ENCODE peak calls at places on chromosomes 3 and 15, in five cellular contexts. V is cardiac muscle cell, E is heart left ventricle, H is MG63, T is ascending aorta. B is an unnamed sample.
A peak's percentile ranks its signal among the peaks of the same experiment; 100 is the strongest.

GRCh38 chr3:192128060-192128459 is 599.3 kb downstream of the FGF12 start:
- DNase-seq in T (no peak), V (no peak), E (no peak), H (no peak), B (no peak)

GRCh38 chr3:71372911-71373637 is 210.5 kb downstream of the FOXP1 start:
- DNase-seq in E (no peak), V (no peak), H (no peak), T (no peak), B (no peak)

GRCh38 chr3:77026904-77027634 is 12.8 kb upstream of the ROBO2 start:
- DNase-seq in E (no peak), V (no peak), H (no peak), T (no peak), B (no peak)

GRCh38 chr15:42387603-42388002 is 28.3 kb downstream of the CAPN3 start:
- DNase-seq in V (no peak), E (no peak), H (no peak), T (no peak), B (no peak)

GRCh38 chr3:138399766-138400165 is 34.6 kb upstream of the ESYT3 start:
- DNase-seq in V (no peak), H (no peak), T (no peak), E (no peak), B (no peak)

GRCh38 chr3:164537485-164537884 is 540.8 kb downstream of the SI start:
- DNase-seq in V (no peak), T (no peak), E (no peak), H (no peak), B (no peak)

GRCh38 chr15:75163150-75163564 is 38.5 kb upstream of the C15orf39 start:
- DNase-seq in H (no peak), V (no peak), E (no peak), T (no peak), B (no peak)

GRCh38 chr15:77821188-77821958 is 188.7 kb upstream of the LINGO1 start:
- DNase-seq in E (peak; percentile 44), H (peak; percentile 56), V (peak; percentile 82), T (no peak), B (peak; percentile 62)

GRCh38 chr3:58627580-58627894 is 39.0 kb downstream of the FAM3D start:
- DNase-seq in V (peak; percentile 34), E (peak; percentile 74), T (no peak), H (peak; percentile 72), B (peak; percentile 52)

GRCh38 chr3:189099031-189099471 is 72.7 kb upstream of the TPRG1 start:
- DNase-seq in T (peak; percentile 25), V (no peak), E (peak; percentile 84), H (no peak), B (no peak)

GRCh38 chr3:13788522-13789424 is 91.1 kb downstream of the WNT7A start:
- DNase-seq in H (no peak), T (no peak), V (no peak), E (no peak), B (no peak)

GRCh38 chr3:13137808-13138565 is 64.8 kb upstream of the IQSEC1 start:
- DNase-seq in T (no peak), V (no peak), E (no peak), H (no peak), B (no peak)

GRCh38 chr15:89128320-89129122 is 40.3 kb downstream of the ABHD2 start:
- DNase-seq in T (no peak), E (no peak), H (no peak), V (no peak), B (no peak)

GRCh38 chr3:136207741-136208140 is 11.6 kb upstream of the MSL2 start:
- DNase-seq in T (no peak), V (no peak), H (no peak), E (no peak), B (no peak)

GRCh38 chr3:10950476-10951294 is 41.9 kb upstream of the SLC6A1 start:
- DNase-seq in T (no peak), E (no peak), V (peak; percentile 38), H (peak; percentile 27), B (peak; percentile 41)

GRCh38 chr3:10185804-10186762 is 21.4 kb downstream of the IRAK2 start:
- DNase-seq in E (no peak), H (no peak), V (no peak), T (no peak), B (no peak)

GRCh38 chr15:25738171-25738792 is 124.8 kb downstream of the ATP10A start:
- DNase-seq in V (no peak), E (no peak), T (no peak), H (no peak), B (no peak)

GRCh38 chr3:182730675-182731042 is 62.6 kb upstream of the ATP11B start:
- DNase-seq in E (no peak), V (no peak), H (no peak), T (no peak), B (no peak)

GRCh38 chr3:66423791-66424190 is 77.0 kb downstream of the LRIG1 start:
- DNase-seq in T (no peak), V (no peak), H (peak; percentile 53), E (no peak), B (no peak)

GRCh38 chr3:32816439-32817194 is 1.2 kb upstream of the TRIM71 start:
- DNase-seq in T (no peak), H (peak; percentile 4), V (peak; percentile 82), E (no peak), B (no peak)

DNA sequence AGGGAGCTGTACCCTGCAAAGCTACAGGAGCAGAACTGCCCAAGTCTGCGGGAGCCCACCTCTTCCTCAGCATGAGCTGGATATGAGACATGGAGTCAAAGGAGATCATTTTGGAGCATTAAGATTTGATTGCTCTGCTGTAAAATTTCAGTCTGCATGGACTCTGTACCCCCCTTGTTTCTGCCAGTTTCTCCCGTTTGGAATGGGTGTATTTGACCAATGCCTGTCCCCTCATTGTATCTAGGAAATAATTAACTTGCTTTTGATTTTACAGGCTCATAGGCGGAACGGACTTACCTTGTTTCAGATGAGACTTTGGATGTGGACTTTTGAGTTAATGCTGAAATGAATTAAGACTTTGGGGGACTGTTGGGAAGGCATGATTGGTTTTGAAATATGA is 18.3 kb downstream of the RNF13 start:
- DNase-seq in T (no peak), V (no peak), H (no peak), E (no peak), B (no peak)
- H3K9me3 ChIP-seq in T (peaks cover 25% of the 10 kb centered on the region), V (peaks cover 3% of the 10 kb centered on the region), H (peaks cover 62% of the 10 kb centered on the region), E (no peaks in the 10 kb centered on the region), B (peaks cover 26% of the 10 kb centered on the region)

DNA sequence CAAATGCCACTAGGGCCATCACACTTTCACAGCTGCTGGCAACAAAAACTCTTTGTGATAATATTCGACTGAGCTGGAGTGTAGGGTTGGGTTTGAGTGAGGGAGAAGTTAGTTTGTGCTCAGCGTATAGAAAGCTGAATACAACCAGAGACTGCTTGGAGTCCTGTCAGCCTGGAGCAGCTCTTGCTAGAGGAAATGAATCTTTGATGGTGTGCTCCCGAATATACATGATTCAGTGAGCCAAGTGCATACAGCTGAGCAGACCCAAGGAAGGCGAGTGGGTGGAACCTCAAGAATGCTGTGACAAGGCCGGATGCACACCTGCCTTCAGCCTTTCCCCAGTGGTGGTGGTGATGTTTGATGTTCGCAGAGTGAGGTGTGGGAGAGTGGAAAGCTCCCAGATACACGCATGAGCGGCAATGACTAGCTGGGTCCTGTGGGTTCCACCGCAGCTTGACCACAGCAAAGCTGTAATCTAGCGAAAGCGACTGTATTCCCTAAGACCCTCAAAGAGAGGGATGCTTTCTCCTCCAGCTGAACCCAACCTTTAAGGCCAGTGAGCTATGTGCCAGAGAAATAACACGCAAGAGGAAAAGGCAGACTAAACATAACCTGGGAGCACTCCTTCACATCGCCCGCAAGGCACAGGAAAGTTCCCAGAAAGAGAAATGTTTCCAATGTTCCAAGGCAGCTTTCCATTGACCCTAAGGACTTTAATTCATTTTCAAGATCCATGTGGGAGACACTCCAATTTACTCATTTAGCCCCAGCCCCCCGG is 1.2 kb downstream of the ARHGEF3 start:
- DNase-seq in V (no peak), T (no peak), E (peak; percentile 22), H (no peak), B (no peak)
- H3K9me3 ChIP-seq in V (no peaks in the 10 kb centered on the region), T (no peaks in the 10 kb centered on the region), E (no peaks in the 10 kb centered on the region), H (no peaks in the 10 kb centered on the region), B (no peaks in the 10 kb centered on the region)

DNA sequence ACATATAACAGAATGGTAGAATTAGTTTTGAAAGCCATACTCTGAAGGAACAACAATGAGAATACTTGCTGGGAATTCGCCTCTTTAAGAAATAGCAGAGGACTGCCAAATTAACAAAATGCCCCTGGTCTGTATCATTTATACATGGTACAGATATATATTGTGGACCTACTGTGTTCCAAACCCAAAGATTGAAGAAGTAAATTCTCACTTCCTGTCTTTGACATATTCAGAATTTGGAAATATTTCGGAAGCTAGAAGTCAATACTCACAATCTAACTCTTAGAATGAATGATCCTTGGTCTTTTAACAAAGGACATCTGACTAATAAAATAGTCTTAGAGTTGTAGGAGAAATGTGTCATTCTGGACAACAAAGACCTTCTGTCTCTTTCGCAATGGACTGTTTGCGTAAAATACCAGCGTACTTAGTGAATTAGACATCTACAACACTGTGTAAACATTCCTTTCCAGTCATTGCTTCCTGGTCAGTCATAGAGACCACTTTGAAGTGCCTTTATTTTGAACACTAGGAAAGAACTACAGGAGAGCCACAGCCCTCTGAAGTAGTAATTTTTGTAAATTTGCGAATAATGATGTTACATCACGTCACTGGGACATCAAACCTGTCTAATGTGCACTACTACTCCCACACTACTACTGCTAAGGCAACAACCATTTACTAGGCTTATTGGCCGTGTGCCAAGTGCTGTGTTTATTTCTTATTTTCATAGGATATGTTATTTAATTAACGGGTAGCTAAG is 68.0 kb downstream of the CHL1 start:
- DNase-seq in H (no peak), T (no peak), E (no peak), V (no peak), B (no peak)
- H3K9me3 ChIP-seq in H (no peaks in the 10 kb centered on the region), T (no peaks in the 10 kb centered on the region), E (no peaks in the 10 kb centered on the region), V (no peaks in the 10 kb centered on the region), B (no peaks in the 10 kb centered on the region)

GRCh38 chr15:20358066-20358780 is 183.4 kb downstream of the GOLGA6L6 start:
- DNase-seq in E (peak; percentile 23), T (no peak), H (no peak), V (no peak), B (no peak)

GRCh38 chr15:20358781-20359414 is 182.7 kb downstream of the GOLGA6L6 start:
- DNase-seq in H (no peak), T (no peak), V (no peak), E (no peak), B (no peak)

GRCh38 chr15:20356444-20357138 is 185.0 kb downstream of the GOLGA6L6 start:
- DNase-seq in T (peak; percentile 13), V (no peak), H (peak; percentile 48), E (peak; percentile 67), B (peak; percentile 55)

GRCh38 chr15:20355256-20355868 is 186.2 kb downstream of the GOLGA6L6 start:
- DNase-seq in V (no peak), T (no peak), H (no peak), E (no peak), B (no peak)

DNA sequence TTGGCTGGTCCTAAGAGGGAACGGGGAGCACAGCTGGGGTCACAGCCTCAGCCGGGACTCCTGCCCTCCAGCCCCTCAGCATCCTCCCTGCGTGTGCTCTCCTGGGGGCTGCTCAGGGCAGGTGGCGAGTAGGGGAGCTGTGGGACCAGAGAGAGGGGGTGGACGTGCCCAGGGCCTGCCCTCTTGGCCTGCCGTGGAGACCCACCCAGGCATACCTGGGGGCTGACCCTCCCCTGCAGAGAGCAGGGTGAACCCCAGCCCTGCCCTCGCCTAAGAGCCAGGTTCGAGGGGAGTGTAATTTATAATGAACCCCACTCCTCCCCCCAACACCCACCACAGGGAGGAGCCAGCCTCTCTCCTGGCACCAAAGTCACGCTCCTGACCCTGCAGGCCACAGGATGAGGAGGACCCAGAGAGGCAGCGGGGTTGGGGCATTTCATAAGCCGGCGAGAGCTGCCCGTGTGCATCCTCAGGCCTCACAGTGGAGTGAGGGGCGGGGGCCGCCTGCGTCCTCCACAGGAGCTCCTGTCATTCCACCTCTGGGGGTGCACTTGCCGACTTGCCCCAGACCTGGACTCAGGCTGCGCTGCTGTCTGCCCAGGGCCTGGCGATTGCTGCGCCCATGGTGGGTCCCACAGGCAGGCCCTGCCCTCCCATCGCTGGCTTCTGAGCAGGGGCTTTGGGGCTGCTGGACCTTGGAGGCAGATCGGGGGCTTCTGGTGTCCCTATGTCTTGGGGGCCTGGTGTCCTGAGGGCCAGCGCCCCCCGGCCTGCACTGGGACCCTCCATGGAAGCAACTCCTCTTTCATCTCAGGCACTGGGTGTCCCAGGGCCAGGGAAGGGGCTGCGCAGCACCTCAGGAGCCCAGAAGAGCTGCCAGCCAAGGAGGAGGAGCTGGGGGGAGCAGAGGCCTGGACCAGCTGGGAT is 184.2 kb downstream of the GOLGA6L6 start:
- DNase-seq in T (no peak), E (peak; percentile 24), H (no peak), V (no peak), B (no peak)
- H3K9me3 ChIP-seq in T (no peaks in the 10 kb centered on the region), E (no peaks in the 10 kb centered on the region), H (no peaks in the 10 kb centered on the region), V (peaks cover 18% of the 10 kb centered on the region), B (no peaks in the 10 kb centered on the region)